ENCODE peak calls at places on chromosomes 12 and 14, in nine cellular contexts. One of them, this sample, is unnamed.

GRCh38 chr12:32134144-32134888 is 27.7 kb downstream of the BICD1 start:
- DNase-seq in AG20443: peak
- DNase-seq in lower leg skin: no peak
- DNase-seq in GM12891: no peak
- DNase-seq in testis: no peak
- DNase-seq in astrocyte of the hippocampus: peak
- DNase-seq in ureter: no peak
- DNase-seq in HT1080: peak
- DNase-seq in HCEC 1CT: peak
- DNase-seq in this sample: no peak

GRCh38 chr14:63857467-63858030 is 4.7 kb downstream of the SYNE2 start:
- DNase-seq in testis: no peak
- DNase-seq in HCEC 1CT: peak
- DNase-seq in AG20443: no peak
- DNase-seq in ureter: no peak
- DNase-seq in GM12891: no peak
- DNase-seq in astrocyte of the hippocampus: peak
- DNase-seq in lower leg skin: no peak
- DNase-seq in HT1080: peak
- DNase-seq in this sample: no peak

GRCh38 chr14:37673439-37673838 is 78.0 kb downstream of the TTC6 start:
- DNase-seq in ureter: no peak
- DNase-seq in testis: no peak
- DNase-seq in astrocyte of the hippocampus: no peak
- DNase-seq in HCEC 1CT: no peak
- DNase-seq in HT1080: no peak
- DNase-seq in AG20443: no peak
- DNase-seq in lower leg skin: no peak
- DNase-seq in GM12891: no peak
- DNase-seq in this sample: no peak

GRCh38 chr12:79993106-79993862 is 58.4 kb upstream of the PPP1R12A start:
- DNase-seq in testis: no peak
- DNase-seq in HT1080: no peak
- DNase-seq in HCEC 1CT: no peak
- DNase-seq in astrocyte of the hippocampus: no peak
- DNase-seq in GM12891: no peak
- DNase-seq in lower leg skin: no peak
- DNase-seq in ureter: no peak
- DNase-seq in AG20443: no peak
- DNase-seq in this sample: no peak

GRCh38 chr14:101471723-101472517 is 89.4 kb upstream of the DIO3 start:
- DNase-seq in ureter: peak
- DNase-seq in testis: no peak
- DNase-seq in GM12891: no peak
- DNase-seq in astrocyte of the hippocampus: no peak
- DNase-seq in lower leg skin: no peak
- DNase-seq in AG20443: no peak
- DNase-seq in HCEC 1CT: no peak
- DNase-seq in HT1080: no peak
- DNase-seq in this sample: no peak

GRCh38 chr12:118307069-118307954 is 65.4 kb downstream of the TAOK3 start:
- DNase-seq in GM12891: no peak
- DNase-seq in testis: no peak
- DNase-seq in HCEC 1CT: peak
- DNase-seq in ureter: no peak
- DNase-seq in AG20443: peak
- DNase-seq in HT1080: peak
- DNase-seq in astrocyte of the hippocampus: peak
- DNase-seq in lower leg skin: no peak
- DNase-seq in this sample: no peak

GRCh38 chr14:88535149-88535548 is 19.7 kb downstream of the PTPN21 start:
- DNase-seq in HT1080: no peak
- DNase-seq in HCEC 1CT: no peak
- DNase-seq in GM12891: no peak
- DNase-seq in AG20443: peak
- DNase-seq in lower leg skin: no peak
- DNase-seq in ureter: no peak
- DNase-seq in testis: no peak
- DNase-seq in astrocyte of the hippocampus: no peak
- DNase-seq in this sample: no peak

GRCh38 chr14:93132472-93133065 is 16.8 kb upstream of the ITPK1 start:
- DNase-seq in ureter: no peak
- DNase-seq in AG20443: peak
- DNase-seq in astrocyte of the hippocampus: peak
- DNase-seq in lower leg skin: no peak
- DNase-seq in GM12891: peak
- DNase-seq in HT1080: peak
- DNase-seq in HCEC 1CT: peak
- DNase-seq in testis: peak
- DNase-seq in this sample: no peak

GRCh38 chr12:45369065-45369464 is 153.2 kb downstream of the ANO6 start:
- DNase-seq in lower leg skin: no peak
- DNase-seq in GM12891: no peak
- DNase-seq in astrocyte of the hippocampus: peak
- DNase-seq in HT1080: peak
- DNase-seq in AG20443: peak
- DNase-seq in HCEC 1CT: peak
- DNase-seq in ureter: no peak
- DNase-seq in testis: no peak
- DNase-seq in this sample: no peak

GRCh38 chr12:30286345-30286926 is 409.2 kb downstream of the IPO8 start:
- DNase-seq in astrocyte of the hippocampus: peak
- DNase-seq in lower leg skin: no peak
- DNase-seq in AG20443: no peak
- DNase-seq in ureter: no peak
- DNase-seq in testis: peak
- DNase-seq in GM12891: no peak
- DNase-seq in HCEC 1CT: peak
- DNase-seq in HT1080: peak
- DNase-seq in this sample: no peak

GRCh38 chr14:105116451-105117256 is 51.4 kb upstream of the GPR132 start:
- DNase-seq in GM12891: no peak
- DNase-seq in testis: no peak
- DNase-seq in HCEC 1CT: no peak
- DNase-seq in ureter: peak
- DNase-seq in lower leg skin: no peak
- DNase-seq in HT1080: no peak
- DNase-seq in astrocyte of the hippocampus: no peak
- DNase-seq in AG20443: peak
- DNase-seq in this sample: no peak

GRCh38 chr14:93951798-93952540 is 24.4 kb downstream of the ASB2 start:
- DNase-seq in testis: no peak
- DNase-seq in AG20443: no peak
- DNase-seq in HCEC 1CT: no peak
- DNase-seq in HT1080: peak
- DNase-seq in astrocyte of the hippocampus: no peak
- DNase-seq in GM12891: no peak
- DNase-seq in lower leg skin: no peak
- DNase-seq in ureter: no peak
- DNase-seq in this sample: no peak

GRCh38 chr14:78227466-78228077 is 57.4 kb downstream of the NRXN3 start:
- DNase-seq in HCEC 1CT: no peak
- DNase-seq in GM12891: no peak
- DNase-seq in HT1080: peak
- DNase-seq in ureter: no peak
- DNase-seq in AG20443: no peak
- DNase-seq in testis: no peak
- DNase-seq in lower leg skin: no peak
- DNase-seq in astrocyte of the hippocampus: no peak
- DNase-seq in this sample: no peak

GRCh38 chr12:12086331-12086730 is 15.6 kb downstream of the BCL2L14 start:
- DNase-seq in AG20443: no peak
- DNase-seq in GM12891: no peak
- DNase-seq in ureter: no peak
- DNase-seq in HT1080: no peak
- DNase-seq in testis: no peak
- DNase-seq in HCEC 1CT: no peak
- DNase-seq in astrocyte of the hippocampus: peak
- DNase-seq in lower leg skin: no peak
- DNase-seq in this sample: no peak

GRCh38 chr12:2264622-2265306 is 212.0 kb downstream of the CACNA1C start:
- DNase-seq in testis: no peak
- DNase-seq in lower leg skin: no peak
- DNase-seq in GM12891: no peak
- DNase-seq in astrocyte of the hippocampus: peak
- DNase-seq in HCEC 1CT: peak
- DNase-seq in HT1080: no peak
- DNase-seq in AG20443: peak
- DNase-seq in ureter: no peak
- DNase-seq in this sample: no peak

GRCh38 chr12:131701705-131702572 is 9.0 kb upstream of the SFSWAP start:
- DNase-seq in HT1080: no peak
- DNase-seq in testis: no peak
- DNase-seq in HCEC 1CT: no peak
- DNase-seq in astrocyte of the hippocampus: no peak
- DNase-seq in lower leg skin: no peak
- DNase-seq in GM12891: no peak
- DNase-seq in AG20443: no peak
- DNase-seq in ureter: no peak
- DNase-seq in this sample: no peak

GRCh38 chr12:94762259-94762942 is 112.0 kb upstream of the TMCC3 start:
- DNase-seq in HCEC 1CT: peak
- DNase-seq in astrocyte of the hippocampus: no peak
- DNase-seq in GM12891: no peak
- DNase-seq in lower leg skin: no peak
- DNase-seq in HT1080: no peak
- DNase-seq in AG20443: no peak
- DNase-seq in ureter: no peak
- DNase-seq in testis: no peak
- DNase-seq in this sample: no peak

GRCh38 chr14:82411373-82411772 is 877.7 kb upstream of the SEL1L start:
- DNase-seq in testis: no peak
- DNase-seq in ureter: no peak
- DNase-seq in GM12891: no peak
- DNase-seq in lower leg skin: no peak
- DNase-seq in HT1080: no peak
- DNase-seq in astrocyte of the hippocampus: peak
- DNase-seq in HCEC 1CT: no peak
- DNase-seq in AG20443: no peak
- DNase-seq in this sample: no peak

GRCh38 chr12:86170051-86170450 is 86.1 kb downstream of the MGAT4C start:
- DNase-seq in GM12891: no peak
- DNase-seq in ureter: no peak
- DNase-seq in HCEC 1CT: peak
- DNase-seq in lower leg skin: no peak
- DNase-seq in AG20443: no peak
- DNase-seq in HT1080: no peak
- DNase-seq in testis: no peak
- DNase-seq in astrocyte of the hippocampus: no peak
- DNase-seq in this sample: no peak

GRCh38 chr12:62716866-62717477 is 218.0 kb downstream of the PPM1H start:
- DNase-seq in AG20443: no peak
- DNase-seq in HCEC 1CT: no peak
- DNase-seq in astrocyte of the hippocampus: peak
- DNase-seq in testis: no peak
- DNase-seq in GM12891: no peak
- DNase-seq in ureter: no peak
- DNase-seq in lower leg skin: no peak
- DNase-seq in HT1080: no peak
- DNase-seq in this sample: no peak

GRCh38 chr12:132043770-132044467 is 94.2 kb downstream of the EP400 start:
- DNase-seq in ureter: no peak
- DNase-seq in GM12891: no peak
- DNase-seq in astrocyte of the hippocampus: no peak
- DNase-seq in testis: no peak
- DNase-seq in AG20443: no peak
- DNase-seq in HCEC 1CT: no peak
- DNase-seq in lower leg skin: no peak
- DNase-seq in HT1080: no peak
- DNase-seq in this sample: no peak

GRCh38 chr12:52015393-52016081 is 8.8 kb downstream of the TAMALIN start:
- DNase-seq in HT1080: no peak
- DNase-seq in astrocyte of the hippocampus: no peak
- DNase-seq in testis: no peak
- DNase-seq in AG20443: no peak
- DNase-seq in ureter: no peak
- DNase-seq in GM12891: no peak
- DNase-seq in HCEC 1CT: no peak
- DNase-seq in lower leg skin: no peak
- DNase-seq in this sample: no peak

GRCh38 chr14:55681088-55681487 is 101.1 kb downstream of the KTN1 start:
- DNase-seq in astrocyte of the hippocampus: no peak
- DNase-seq in AG20443: no peak
- DNase-seq in HCEC 1CT: no peak
- DNase-seq in testis: no peak
- DNase-seq in GM12891: no peak
- DNase-seq in HT1080: no peak
- DNase-seq in lower leg skin: no peak
- DNase-seq in ureter: no peak
- DNase-seq in this sample: no peak

GRCh38 chr14:77086017-77086727 is 11.9 kb upstream of the CIPC start:
- DNase-seq in astrocyte of the hippocampus: peak
- DNase-seq in HCEC 1CT: peak
- DNase-seq in lower leg skin: no peak
- DNase-seq in testis: no peak
- DNase-seq in ureter: no peak
- DNase-seq in HT1080: no peak
- DNase-seq in GM12891: no peak
- DNase-seq in AG20443: peak
- DNase-seq in this sample: no peak

GRCh38 chr14:85342858-85343607 is 186.9 kb upstream of the FLRT2 start:
- DNase-seq in ureter: no peak
- DNase-seq in GM12891: no peak
- DNase-seq in AG20443: peak
- DNase-seq in astrocyte of the hippocampus: no peak
- DNase-seq in HCEC 1CT: peak
- DNase-seq in lower leg skin: no peak
- DNase-seq in HT1080: no peak
- DNase-seq in testis: no peak
- DNase-seq in this sample: no peak

GRCh38 chr12:76144253-76144564 is 59.7 kb upstream of the NAP1L1 start:
- DNase-seq in lower leg skin: no peak
- DNase-seq in astrocyte of the hippocampus: peak
- DNase-seq in testis: peak
- DNase-seq in ureter: no peak
- DNase-seq in GM12891: no peak
- DNase-seq in AG20443: no peak
- DNase-seq in HT1080: peak
- DNase-seq in HCEC 1CT: peak
- DNase-seq in this sample: no peak

GRCh38 chr14:61350427-61350826 is 29.0 kb downstream of the PRKCH start:
- DNase-seq in HT1080: no peak
- DNase-seq in testis: no peak
- DNase-seq in astrocyte of the hippocampus: no peak
- DNase-seq in AG20443: no peak
- DNase-seq in HCEC 1CT: no peak
- DNase-seq in ureter: no peak
- DNase-seq in lower leg skin: no peak
- DNase-seq in GM12891: no peak
- DNase-seq in this sample: no peak

GRCh38 chr12:52949413-52950331 is 754 bp downstream of the KRT18 start:
- DNase-seq in HT1080: peak
- DNase-seq in HCEC 1CT: peak
- DNase-seq in GM12891: no peak
- DNase-seq in AG20443: no peak
- DNase-seq in lower leg skin: no peak
- DNase-seq in ureter: peak
- DNase-seq in astrocyte of the hippocampus: peak
- DNase-seq in testis: no peak
- DNase-seq in this sample: no peak

GRCh38 chr12:16449459-16449858 is 102.0 kb downstream of the MGST1 start:
- DNase-seq in lower leg skin: no peak
- DNase-seq in ureter: no peak
- DNase-seq in HCEC 1CT: no peak
- DNase-seq in astrocyte of the hippocampus: no peak
- DNase-seq in GM12891: no peak
- DNase-seq in AG20443: no peak
- DNase-seq in testis: no peak
- DNase-seq in HT1080: no peak
- DNase-seq in this sample: no peak

GRCh38 chr14:50786821-50787464 is 44.0 kb downstream of the NIN start:
- DNase-seq in astrocyte of the hippocampus: no peak
- DNase-seq in testis: no peak
- DNase-seq in AG20443: no peak
- DNase-seq in GM12891: no peak
- DNase-seq in HCEC 1CT: no peak
- DNase-seq in HT1080: no peak
- DNase-seq in lower leg skin: no peak
- DNase-seq in ureter: no peak
- DNase-seq in this sample: no peak

GRCh38 chr12:114625294-114625851 is 58.6 kb downstream of the TBX3 start:
- DNase-seq in ureter: peak
- DNase-seq in testis: peak
- DNase-seq in GM12891: peak
- DNase-seq in lower leg skin: no peak
- DNase-seq in astrocyte of the hippocampus: peak
- DNase-seq in HT1080: peak
- DNase-seq in HCEC 1CT: peak
- DNase-seq in AG20443: peak
- DNase-seq in this sample: no peak